ENCODE peak calls at places on chromosomes 12 and 14, in four cellular contexts. E is A172, B is HL-60, H is NCI-H1092 treated with DMSO at 0.1 percent for 48 hours. D is an unnamed sample.

GRCh38 chr14:60102389-60102788 is 10.7 kb downstream of the PCNX4 start:
- DNase-seq in E (no peak), B (no peak), H (no peak), D (no peak)

GRCh38 chr14:31411218-31411727 is 9.1 kb downstream of the HEATR5A start:
- DNase-seq in E (no peak), B (no peak), H (no peak), D (no peak)

GRCh38 chr12:106333756-106334155 is 23.8 kb upstream of the POLR3B start:
- DNase-seq in E (no peak), B (no peak), H (no peak), D (no peak)

GRCh38 chr14:68208218-68208617 is 388.6 kb downstream of the RAD51B start:
- DNase-seq in E (no peak), B (no peak), H (no peak), D (no peak)

GRCh38 chr14:98907271-98907670 is 364.7 kb downstream of the BCL11B start:
- DNase-seq in E (no peak), B (no peak), H (no peak), D (no peak)

GRCh38 chr14:84929834-84930233 is 600.1 kb upstream of the FLRT2 start:
- DNase-seq in E (no peak), B (no peak), H (no peak), D (no peak)

GRCh38 chr12:15855646-15856045 is 26.5 kb upstream of the STRAP start:
- DNase-seq in E (no peak), B (no peak), H (no peak), D (no peak)

GRCh38 chr12:66129934-66130266 is 650 bp downstream of the LLPH start:
- DNase-seq in E (peak; percentile 15), B (no peak), H (no peak), D (peak; percentile 16)

GRCh38 chr12:21539797-21540196 is 13.7 kb downstream of the SPX start:
- DNase-seq in E (no peak), B (no peak), H (peak; percentile 8), D (no peak)

GRCh38 chr14:63896278-63896720 is 43.5 kb downstream of the SYNE2 start:
- DNase-seq in E (peak; percentile 37), B (no peak), H (peak; percentile 61), D (peak; percentile 11)

GRCh38 chr12:128797119-128798118 is 26.3 kb downstream of the SLC15A4 start:
- DNase-seq in E (peak; percentile 93), B (no peak), H (no peak), D (no peak)

D was measured in COLO829.